ENCODE peak calls at places on chromosomes 11 and 22, in eight cellular contexts. T is A549; S is effector memory CD4-positive, alpha-beta T cell; R is spleen; F is sigmoid colon; Y is heart right ventricle; E is osteoblast; G is stomach. W is an unnamed sample. For H3K4me1 and H3K9me3, the result is how much of the 10 kb centered on the place peaks cover.

GRCh38 chr11:120224386-120224785 is 13.6 kb downstream of the OAF start:
- DNase-seq in S (no peak), F (no peak), T (no peak), E (no peak), G (no peak), Y (no peak), R (peak), W (no peak)

GRCh38 chr11:116980136-116980793 is 118.0 kb downstream of the SIK3 start:
- DNase-seq in Y (no peak), G (no peak), E (no peak), R (no peak), S (no peak), F (no peak), T (no peak), W (no peak)

GRCh38 chr22:36493690-36494110 is 12.3 kb upstream of the TXN2 start:
- DNase-seq in S (no peak), R (peak), F (no peak), Y (no peak), T (no peak), G (no peak), E (no peak), W (no peak)

GRCh38 chr22:36329217-36330078 is 58.3 kb downstream of the MYH9 start:
- DNase-seq in Y (no peak), F (no peak), G (peak), S (peak), E (peak), T (peak), R (peak), W (peak)

GRCh38 chr11:686451-687243 is 8.4 kb downstream of the DEAF1 start:
- DNase-seq in T (no peak), S (no peak), R (no peak), Y (no peak), G (peak), E (peak), F (no peak), W (no peak)

GRCh38 chr11:44936527-44936926 is 14.2 kb downstream of the TP53I11 start:
- DNase-seq in F (peak), Y (peak), G (peak), T (peak), R (peak), E (peak), S (peak), W (peak)

GRCh38 chr11:83025267-83025704 is 46.4 kb downstream of the RAB30 start:
- DNase-seq in G (no peak), R (no peak), S (no peak), E (no peak), F (no peak), T (peak), Y (no peak), W (no peak)

GRCh38 chr22:21641417-21641794 is 696 bp upstream of the SDF2L1 start:
- DNase-seq in T (peak), G (peak), Y (no peak), F (no peak), R (no peak), S (no peak), E (peak), W (no peak)

GRCh38 chr11:69463181-69463891 is 18.1 kb upstream of the LINC01488 start:
- DNase-seq in Y (peak), E (peak), T (peak), R (peak), S (no peak), G (no peak), F (no peak), W (peak)

GRCh38 chr11:441418-442274 is at the start of gene ANO9:
- DNase-seq in R (peak), S (peak), G (peak), T (no peak), F (no peak), Y (no peak), E (no peak), W (peak)

GRCh38 chr22:46574993-46575914 is 37.8 kb upstream of the CELSR1 start:
- DNase-seq in G (peak), Y (peak), R (peak), E (peak), S (no peak), T (peak), F (peak), W (peak)

GRCh38 chr11:45736424-45736823 is 68.5 kb upstream of the SLC35C1 start:
- DNase-seq in S (no peak), T (peak), Y (no peak), F (peak), G (no peak), R (no peak), E (no peak), W (no peak)

GRCh38 chr11:100860318-100860896 is 173.3 kb downstream of the ARHGAP42 start:
- DNase-seq in T (no peak), E (no peak), G (no peak), R (no peak), F (no peak), S (no peak), Y (no peak), W (no peak)
- H3K4me1 ChIP-seq in T (under half), E (under half), G (under half), R (under half), F (under half), S (under half), Y (under half), W (under half)

DNA sequence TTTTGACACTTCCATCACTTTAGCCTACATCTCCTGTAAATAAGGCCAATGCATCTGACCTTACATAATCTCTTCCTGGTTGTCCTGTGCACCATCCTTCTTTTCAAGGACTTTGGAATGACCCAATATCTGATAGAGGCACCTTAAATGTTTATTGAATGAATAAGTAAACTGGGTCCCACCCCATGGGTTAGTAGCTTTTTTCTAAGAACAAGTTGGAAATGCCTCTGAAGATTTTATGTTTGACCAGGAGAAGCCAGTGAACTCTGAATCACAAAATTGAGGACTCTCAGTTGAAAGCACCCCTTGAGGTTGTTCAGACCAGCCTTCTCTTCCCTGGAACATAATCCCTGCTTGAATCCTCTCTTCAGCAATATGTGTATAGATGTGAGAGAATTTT is 1.4 kb downstream of the RNF185 start:
- DNase-seq in E (no peak), R (no peak), F (no peak), S (no peak), T (no peak), Y (no peak), G (no peak), W (no peak)
- H3K4me3 ChIP-seq in E (peak), R (no peak), F (peak), S (no peak), T (no peak), Y (no peak), G (peak), W (peak)

DNA sequence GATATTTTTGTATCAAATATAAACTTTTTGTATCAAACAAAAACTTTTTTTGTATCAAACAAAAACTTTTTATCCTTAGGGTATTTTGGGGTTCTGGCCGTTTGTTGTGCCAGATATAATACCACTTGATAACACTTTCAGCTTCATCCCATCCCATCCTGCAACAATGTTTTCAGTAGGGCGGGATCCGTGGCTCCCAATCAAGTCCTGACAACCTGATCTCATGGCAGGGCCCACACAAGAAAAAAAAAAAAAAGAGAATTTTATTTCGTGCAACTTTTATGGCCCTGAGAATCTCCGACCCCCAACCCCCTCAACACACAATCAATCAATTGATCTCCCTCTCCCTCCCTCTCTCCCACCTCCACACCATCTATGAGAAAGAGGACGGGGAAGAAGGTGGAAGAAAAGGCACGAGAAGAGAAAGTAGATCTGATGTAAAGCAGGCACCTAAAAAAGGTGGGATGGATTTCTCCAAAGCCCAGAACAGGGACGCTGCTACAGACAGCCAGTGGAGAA is 4749.6 kb upstream of the OR11H1 start:
- DNase-seq in G (no peak), T (no peak), S (no peak), F (no peak), E (peak), R (no peak), Y (no peak), W (no peak)
- H3K9me3 ChIP-seq in G (under half), T (under half), S (under half), F (under half), E (under half), R (half or more), Y (half or more), W (under half)

GRCh38 chr11:12112731-12113130 is 2.3 kb downstream of the MICAL2 start:
- DNase-seq in F (no peak), R (no peak), G (no peak), E (no peak), Y (no peak), S (no peak), T (no peak), W (no peak)
- H3K4me1 ChIP-seq in F (half or more), R (under half), G (under half), E (half or more), Y (under half), S (under half), T (under half), W (under half)

GRCh38 chr11:122791411-122791810 is 46.9 kb upstream of the CRTAM start:
- DNase-seq in E (no peak), S (no peak), Y (no peak), R (no peak), G (no peak), T (no peak), F (no peak), W (no peak)

GRCh38 chr11:122789916-122790315 is 48.4 kb upstream of the CRTAM start:
- DNase-seq in S (no peak), E (no peak), T (no peak), G (no peak), F (no peak), R (no peak), Y (no peak), W (no peak)

GRCh38 chr11:122793500-122793899 is 44.8 kb upstream of the CRTAM start:
- DNase-seq in T (no peak), S (no peak), Y (no peak), F (no peak), R (no peak), E (no peak), G (no peak), W (no peak)

GRCh38 chr11:122788781-122789535 is 49.3 kb upstream of the CRTAM start:
- DNase-seq in R (no peak), Y (no peak), E (peak), G (no peak), T (no peak), S (no peak), F (no peak), W (no peak)

DNA sequence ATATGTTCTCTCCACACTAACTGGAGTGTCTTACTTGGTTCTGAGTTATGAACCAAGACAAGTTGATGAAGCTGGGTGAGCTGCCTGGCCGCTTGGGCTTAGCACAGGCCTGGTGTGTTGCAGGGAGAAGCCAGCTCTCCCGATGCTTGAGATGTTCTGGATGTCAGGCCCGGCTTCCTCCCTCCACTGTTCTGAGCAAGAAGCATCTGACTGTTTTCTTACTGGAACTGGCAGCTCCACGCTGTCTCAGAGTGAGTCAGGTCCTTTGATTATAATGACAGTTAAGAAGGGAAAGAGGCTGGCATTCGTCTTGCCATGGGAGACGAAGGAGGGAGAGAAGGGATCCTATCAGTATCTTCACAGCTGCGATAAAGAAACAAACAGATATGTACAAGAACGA is 46.5 kb upstream of the CRTAM start:
- DNase-seq in E (peak), R (no peak), G (no peak), S (no peak), Y (no peak), F (no peak), T (no peak), W (no peak)
- H3K4me3 ChIP-seq in E (no peak), R (no peak), G (no peak), S (no peak), Y (no peak), F (no peak), T (no peak), W (no peak)

W was measured in aorta.